ENCODE peak calls at places on chromosomes 6 and 20, in five cellular contexts. Z, W, Q, S and P are unnamed samples.

GRCh38 chr6:75084872-75085381 is 120.9 kb downstream of the COL12A1 start:
- DNase-seq in Z (peak; percentile 35), W (no peak), Q (peak; percentile 69), S (peak; percentile 26), P (no peak)

GRCh38 chr6:64831680-64832079 is 875.3 kb downstream of the EYS start:
- DNase-seq in Z (no peak), W (no peak), Q (no peak), S (no peak), P (no peak)

GRCh38 chr20:37871751-37872150 is 31.2 kb upstream of the VSTM2L start:
- DNase-seq in Z (no peak), W (no peak), Q (no peak), S (no peak), P (no peak)

GRCh38 chr6:41826343-41827043 is 39.0 kb downstream of the TOMM6 start:
- DNase-seq in Z (no peak), W (no peak), Q (no peak), S (no peak), P (no peak)

GRCh38 chr6:52022675-52023074 is 64.7 kb downstream of the PKHD1 start:
- DNase-seq in Z (no peak), W (no peak), Q (no peak), S (no peak), P (no peak)

GRCh38 chr20:9145142-9145541 is 76.3 kb downstream of the PLCB4 start:
- DNase-seq in Z (no peak), W (no peak), Q (no peak), S (no peak), P (no peak)

GRCh38 chr20:19786311-19786710 is 28.3 kb downstream of the RIN2 start:
- DNase-seq in Z (no peak), W (peak; percentile 67), Q (no peak), S (no peak), P (no peak)

GRCh38 chr6:21935561-21936028 is 342.0 kb downstream of the SOX4 start:
- DNase-seq in Z (peak; percentile 19), W (no peak), Q (peak; percentile 67), S (peak; percentile 22), P (peak; percentile 54)

GRCh38 chr6:154995241-154996162 is at the start of gene TIAM2:
- DNase-seq in Z (no peak), W (no peak), Q (peak; percentile 30), S (peak; percentile 32), P (no peak)

GRCh38 chr20:37468886-37469285 is 52.2 kb upstream of the NNAT start:
- DNase-seq in Z (no peak), W (no peak), Q (no peak), S (no peak), P (no peak)

GRCh38 chr6:26408828-26409730 is 7.0 kb downstream of the BTN3A1 start:
- DNase-seq in Z (no peak), W (no peak), Q (no peak), S (no peak), P (no peak)

GRCh38 chr6:37306624-37307222 is 47.1 kb upstream of the RNF8 start:
- DNase-seq in Z (no peak), W (no peak), Q (no peak), S (no peak), P (no peak)

GRCh38 chr6:88683734-88684133 is 279.7 kb downstream of the RNGTT start:
- DNase-seq in Z (no peak), W (no peak), Q (no peak), S (no peak), P (no peak)

GRCh38 chr6:118578617-118579016 is 30.5 kb downstream of the PLN start:
- DNase-seq in Z (no peak), W (no peak), Q (no peak), S (no peak), P (no peak)

GRCh38 chr6:98832282-98833100 is 1.9 kb upstream of the POU3F2 start:
- DNase-seq in Z (peak; percentile 13), W (no peak), Q (no peak), S (no peak), P (no peak)

GRCh38 chr6:15907914-15908518 is 220.9 kb upstream of the MYLIP start:
- DNase-seq in Z (no peak), W (no peak), Q (no peak), S (no peak), P (no peak)

GRCh38 chr6:73691512-73691911 is 4.5 kb upstream of the CD109 start:
- DNase-seq in Z (no peak), W (no peak), Q (no peak), S (no peak), P (no peak)

GRCh38 chr6:155782320-155782730 is 326.7 kb upstream of the NOX3 start:
- DNase-seq in Z (peak; percentile 17), W (no peak), Q (no peak), S (no peak), P (no peak)

GRCh38 chr20:62926229-62927127 is at the start of gene DIDO1:
- DNase-seq in Z (peak; percentile 87), W (peak; percentile 80), Q (peak; percentile 93), S (peak; percentile 87), P (peak; percentile 89)

GRCh38 chr20:62927128-62927705 is 912 bp upstream of the DIDO1 start:
- DNase-seq in Z (no peak), W (no peak), Q (no peak), S (no peak), P (no peak)

GRCh38 chr20:62924567-62925419 is 1.5 kb downstream of the DIDO1 start:
- DNase-seq in Z (peak; percentile 49), W (no peak), Q (peak; percentile 42), S (peak; percentile 29), P (no peak)

GRCh38 chr20:62923669-62924566 is 2.4 kb downstream of the DIDO1 start:
- DNase-seq in Z (no peak), W (no peak), Q (no peak), S (no peak), P (no peak)

GRCh38 chr20:62925420-62926228 is 681 bp downstream of the DIDO1 start:
- DNase-seq in Z (peak; percentile 33), W (no peak), Q (peak; percentile 49), S (no peak), P (peak; percentile 57)
- H3K4me1 ChIP-seq in Z (peaks cover 50% of the 10 kb centered on the region), W (peaks cover 78% of the 10 kb centered on the region), Q (peaks cover 61% of the 10 kb centered on the region), S (peaks cover 80% of the 10 kb centered on the region), P (peaks cover 83% of the 10 kb centered on the region)

GRCh38 chr20:43842126-43843020 is 72.3 kb upstream of the TOX2 start:
- DNase-seq in Z (no peak), W (peak; percentile 47), Q (no peak), S (no peak), P (no peak)

GRCh38 chr20:43839793-43840199 is 74.9 kb upstream of the TOX2 start:
- DNase-seq in Z (no peak), W (peak; percentile 2), Q (no peak), S (no peak), P (no peak)

GRCh38 chr20:43838703-43839060 is 76.0 kb upstream of the TOX2 start:
- DNase-seq in Z (no peak), W (peak; percentile 44), Q (no peak), S (no peak), P (peak; percentile 38)

GRCh38 chr20:43837856-43838702 is 76.6 kb upstream of the TOX2 start:
- DNase-seq in Z (no peak), W (peak; percentile 28), Q (no peak), S (no peak), P (no peak)

DNA sequence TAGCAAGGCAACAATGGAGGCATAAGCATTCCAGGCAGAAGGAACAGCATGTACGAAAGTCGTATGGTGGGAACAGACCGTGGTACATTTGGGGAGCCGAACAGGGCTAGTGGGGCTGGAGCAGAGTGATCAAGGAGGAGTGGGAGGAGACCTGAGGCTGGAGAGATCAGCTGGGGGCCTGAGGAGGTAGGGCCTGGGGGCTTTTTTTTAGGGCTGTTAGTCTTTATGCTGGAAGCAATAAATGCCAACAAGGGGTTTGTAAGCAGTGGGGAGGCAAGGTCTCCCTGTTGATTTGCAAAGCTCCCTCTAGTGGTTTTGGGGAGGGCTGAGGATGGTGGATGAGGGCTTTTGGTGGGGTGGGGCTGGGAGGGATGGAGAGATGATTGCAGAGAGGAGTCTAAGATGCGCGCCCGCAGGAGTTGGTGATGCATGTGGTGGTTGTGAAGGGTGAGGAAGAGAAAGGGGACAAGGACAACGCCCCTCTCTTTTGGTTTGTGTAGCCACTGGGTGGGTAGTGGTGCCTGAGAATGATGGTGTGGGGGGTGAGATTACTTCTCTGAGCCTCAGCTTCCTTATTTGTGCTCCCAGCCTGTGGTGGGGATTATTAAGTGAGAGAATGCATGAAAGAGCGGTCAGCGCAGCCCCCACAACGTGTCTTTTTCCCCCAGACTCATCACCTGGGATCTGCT is 74.1 kb upstream of the TOX2 start:
- DNase-seq in Z (no peak), W (peak; percentile 7), Q (no peak), S (no peak), P (peak; percentile 51)
- TF ChIP-seq CTCF in Z (no peak), W (no peak), Q (no peak), S (peak; percentile 8), P (peak; percentile 55)

GRCh38 chr6:30987304-30987703 is 3.8 kb downstream of the MUC21 start:
- DNase-seq in Z (no peak), W (no peak), Q (no peak), S (no peak), P (no peak)

GRCh38 chr6:30985490-30985889 is 2.0 kb downstream of the MUC21 start:
- DNase-seq in Z (no peak), W (no peak), Q (no peak), S (no peak), P (no peak)

GRCh38 chr6:30981942-30982772 is 1.4 kb upstream of the MUC21 start:
- DNase-seq in Z (peak; percentile 64), W (no peak), Q (peak; percentile 41), S (no peak), P (no peak)

GRCh38 chr6:30979690-30980089 is 3.8 kb upstream of the MUC21 start:
- DNase-seq in Z (no peak), W (no peak), Q (no peak), S (no peak), P (no peak)

GRCh38 chr6:30983439-30983838 is at the start of gene MUC21:
- DNase-seq in Z (no peak), W (no peak), Q (no peak), S (no peak), P (no peak)
- H3K4me1 ChIP-seq in Z (no peaks in the 10 kb centered on the region), W (peaks cover 5% of the 10 kb centered on the region), Q (peaks cover 11% of the 10 kb centered on the region), S (peaks cover 23% of the 10 kb centered on the region), P (no peaks in the 10 kb centered on the region)

DNA sequence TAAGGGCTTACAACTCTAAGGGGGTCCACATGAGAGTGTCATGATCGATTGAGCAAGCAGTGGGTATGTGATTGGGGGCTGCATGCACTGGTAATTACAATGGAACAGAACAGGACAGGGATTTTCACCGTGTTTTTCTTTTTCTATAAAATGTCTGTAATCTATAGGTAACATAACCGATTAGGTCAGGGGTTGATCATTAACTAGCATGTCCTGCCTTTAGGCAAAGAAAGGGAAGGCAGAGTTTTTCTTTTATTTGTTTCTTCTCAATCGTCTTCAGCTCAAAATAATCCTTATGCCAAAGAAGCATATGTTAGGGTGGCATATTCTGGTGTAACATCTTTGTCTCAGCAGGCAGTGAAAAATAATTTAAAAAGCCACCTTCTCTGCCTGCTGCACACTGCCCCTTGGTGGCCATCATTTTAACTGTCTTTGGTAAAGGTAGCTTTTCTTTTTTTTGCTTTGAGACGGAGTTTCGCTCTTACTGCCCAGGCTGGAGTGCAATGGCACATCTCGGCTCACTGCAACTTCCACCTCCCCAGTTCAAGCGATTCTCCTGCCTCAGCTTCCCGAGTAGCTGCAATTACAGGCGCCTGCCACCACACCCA is 9.7 kb upstream of the CEP43 start:
- DNase-seq in Z (no peak), W (no peak), Q (no peak), S (no peak), P (peak; percentile 34)
- TF ChIP-seq CTCF in Z (peak; percentile 32), W (no peak), Q (peak; percentile 57), S (peak; percentile 55), P (peak; percentile 58)

GRCh38 chr6:34957184-34957904 is 68.3 kb downstream of the ANKS1A start:
- DNase-seq in Z (no peak), W (no peak), Q (peak; percentile 60), S (no peak), P (no peak)
- H3K4me1 ChIP-seq in Z (peaks cover 5% of the 10 kb centered on the region), W (peaks cover 73% of the 10 kb centered on the region), Q (peaks cover 66% of the 10 kb centered on the region), S (peaks cover 80% of the 10 kb centered on the region), P (no peaks in the 10 kb centered on the region)